ENCODE peak calls at places on chromosomes 16 and 17, in nine cellular contexts. G, K, H, Q, L, N, C, I and M are unnamed samples.

GRCh38 chr17:29237476-29238132 is 9.1 kb upstream of the CRYBA1 start:
- DNase-seq in G (peak), K (no peak), H (no peak), Q (no peak), L (peak), N (no peak), C (peak), I (no peak), M (no peak)

GRCh38 chr17:65727243-65727642 is 165.8 kb upstream of the AXIN2 start:
- DNase-seq in G (no peak), K (no peak), H (no peak), Q (no peak), L (no peak), N (no peak), C (no peak), I (no peak), M (no peak)

GRCh38 chr17:77681820-77682219 is 276.7 kb upstream of the TNRC6C start:
- DNase-seq in G (no peak), K (peak), H (no peak), Q (no peak), L (peak), N (peak), C (peak), I (no peak), M (no peak)

GRCh38 chr17:56596741-56597494 is 3.4 kb downstream of the NOG start:
- DNase-seq in G (no peak), K (no peak), H (no peak), Q (no peak), L (no peak), N (no peak), C (no peak), I (peak), M (peak)

GRCh38 chr16:16051132-16051531 is 101.7 kb downstream of the ABCC1 start:
- DNase-seq in G (no peak), K (no peak), H (no peak), Q (no peak), L (no peak), N (no peak), C (no peak), I (no peak), M (no peak)

GRCh38 chr16:67013238-67013822 is 15.6 kb upstream of the CBFB start:
- DNase-seq in G (no peak), K (no peak), H (no peak), Q (no peak), L (no peak), N (no peak), C (no peak), I (no peak), M (no peak)

GRCh38 chr17:77882481-77883212 is 75.9 kb upstream of the TNRC6C start:
- DNase-seq in G (peak), K (no peak), H (peak), Q (no peak), L (peak), N (no peak), C (peak), I (no peak), M (no peak)

GRCh38 chr16:19696961-19697360 is 21.1 kb downstream of the KNOP1 start:
- DNase-seq in G (no peak), K (no peak), H (no peak), Q (no peak), L (no peak), N (no peak), C (no peak), I (no peak), M (no peak)

GRCh38 chr16:85800321-85800669 is 800 bp downstream of the COX4I1 start:
- DNase-seq in G (no peak), K (no peak), H (no peak), Q (no peak), L (no peak), N (no peak), C (no peak), I (no peak), M (peak)

GRCh38 chr16:85221810-85222150 is 109.5 kb upstream of the CIBAR2 start:
- DNase-seq in G (no peak), K (no peak), H (no peak), Q (no peak), L (no peak), N (no peak), C (no peak), I (no peak), M (no peak)

GRCh38 chr17:36942031-36942599 is 4.8 kb downstream of the LHX1 start:
- DNase-seq in G (no peak), K (no peak), H (no peak), Q (no peak), L (no peak), N (no peak), C (no peak), I (peak), M (no peak)

GRCh38 chr16:64008131-64008530 is 1113.7 kb downstream of the CDH11 start:
- DNase-seq in G (no peak), K (no peak), H (no peak), Q (no peak), L (no peak), N (no peak), C (peak), I (no peak), M (no peak)

GRCh38 chr16:47016700-47017133 is 43.2 kb upstream of the DNAJA2 start:
- DNase-seq in G (no peak), K (no peak), H (no peak), Q (no peak), L (no peak), N (no peak), C (no peak), I (no peak), M (no peak)

GRCh38 chr16:49755716-49756115 is 100.2 kb downstream of the ZNF423 start:
- DNase-seq in G (no peak), K (no peak), H (no peak), Q (no peak), L (no peak), N (no peak), C (no peak), I (no peak), M (no peak)

GRCh38 chr17:50893183-50893993 is 27.2 kb upstream of the TOB1 start:
- DNase-seq in G (peak), K (peak), H (no peak), Q (no peak), L (peak), N (peak), C (peak), I (no peak), M (peak)

GRCh38 chr16:666572-666971 is 1.4 kb upstream of the RHOT2 start:
- DNase-seq in G (no peak), K (no peak), H (no peak), Q (no peak), L (no peak), N (no peak), C (no peak), I (no peak), M (no peak)

GRCh38 chr17:77472837-77473214 is 332.1 kb downstream of the SEC14L1 start:
- DNase-seq in G (no peak), K (no peak), H (no peak), Q (no peak), L (no peak), N (no peak), C (no peak), I (no peak), M (no peak)

GRCh38 chr16:11234884-11235702 is 20.9 kb downstream of the SOCS1 start:
- DNase-seq in G (no peak), K (no peak), H (no peak), Q (no peak), L (no peak), N (no peak), C (peak), I (no peak), M (no peak)

GRCh38 chr17:77049440-77049839 is 91.3 kb upstream of the SEC14L1 start:
- DNase-seq in G (no peak), K (no peak), H (no peak), Q (no peak), L (no peak), N (no peak), C (no peak), I (no peak), M (no peak)

GRCh38 chr16:84350611-84351400 is 17.5 kb upstream of the ATP2C2 start:
- DNase-seq in G (no peak), K (no peak), H (no peak), Q (no peak), L (no peak), N (no peak), C (no peak), I (no peak), M (no peak)

GRCh38 chr17:20997711-20998570 is 44.9 kb downstream of the USP22 start:
- DNase-seq in G (no peak), K (no peak), H (peak), Q (no peak), L (peak), N (no peak), C (no peak), I (peak), M (no peak)

GRCh38 chr17:72370819-72371218 is 250.0 kb downstream of the SOX9 start:
- DNase-seq in G (peak), K (no peak), H (no peak), Q (no peak), L (peak), N (no peak), C (peak), I (no peak), M (no peak)

GRCh38 chr16:4316103-4316731 is 350 bp downstream of the GLIS2 start:
- DNase-seq in G (peak), K (no peak), H (no peak), Q (no peak), L (peak), N (no peak), C (no peak), I (no peak), M (peak)

GRCh38 chr16:18792836-18793433 is 2.8 kb upstream of the RPS15A start:
- DNase-seq in G (no peak), K (no peak), H (no peak), Q (no peak), L (no peak), N (no peak), C (no peak), I (no peak), M (no peak)

GRCh38 chr16:86692476-86692875 is 114.1 kb downstream of the FOXL1 start:
- DNase-seq in G (no peak), K (no peak), H (no peak), Q (no peak), L (no peak), N (no peak), C (no peak), I (no peak), M (no peak)

GRCh38 chr17:77371117-77371887 is 230.5 kb downstream of the SEC14L1 start:
- DNase-seq in G (peak), K (no peak), H (no peak), Q (no peak), L (no peak), N (no peak), C (no peak), I (no peak), M (peak)

GRCh38 chr16:30144917-30145316 is 21.9 kb upstream of the MAPK3 start:
- DNase-seq in G (no peak), K (no peak), H (no peak), Q (no peak), L (no peak), N (no peak), C (no peak), I (no peak), M (no peak)

GRCh38 chr16:50153648-50154368 is 702 bp downstream of the TENT4B start:
- DNase-seq in G (no peak), K (peak), H (peak), Q (no peak), L (no peak), N (no peak), C (no peak), I (peak), M (peak)

GRCh38 chr16:73018796-73019455 is 29.0 kb downstream of the ZFHX3 start:
- DNase-seq in G (no peak), K (no peak), H (no peak), Q (no peak), L (no peak), N (no peak), C (no peak), I (no peak), M (no peak)

GRCh38 chr17:65867014-65867413 is 305.6 kb upstream of the AXIN2 start:
- DNase-seq in G (no peak), K (no peak), H (no peak), Q (no peak), L (no peak), N (no peak), C (no peak), I (no peak), M (no peak)

GRCh38 chr17:10396529-10397163 is 23.8 kb upstream of the MYH13 start:
- DNase-seq in G (no peak), K (no peak), H (no peak), Q (no peak), L (no peak), N (no peak), C (no peak), I (no peak), M (no peak)

GRCh38 chr16:88941051-88941932 is 35.7 kb downstream of the CBFA2T3 start:
- DNase-seq in G (no peak), K (no peak), H (no peak), Q (no peak), L (no peak), N (no peak), C (no peak), I (no peak), M (peak)

GRCh38 chr17:4711671-4712111 is 1.3 kb downstream of the ARRB2 start:
- DNase-seq in G (no peak), K (no peak), H (peak), Q (no peak), L (no peak), N (no peak), C (no peak), I (no peak), M (no peak)

GRCh38 chr16:87308826-87309225 is 8.4 kb downstream of the C16orf95 start:
- DNase-seq in G (no peak), K (no peak), H (no peak), Q (no peak), L (no peak), N (no peak), C (no peak), I (no peak), M (no peak)

GRCh38 chr17:72176902-72177660 is 56.3 kb downstream of the SOX9 start:
- DNase-seq in G (peak), K (no peak), H (no peak), Q (no peak), L (no peak), N (peak), C (no peak), I (peak), M (no peak)

GRCh38 chr17:62900096-62900495 is 65.9 kb upstream of the TANC2 start:
- DNase-seq in G (no peak), K (no peak), H (no peak), Q (no peak), L (no peak), N (no peak), C (no peak), I (no peak), M (no peak)

GRCh38 chr17:62897706-62898105 is 68.3 kb upstream of the TANC2 start:
- DNase-seq in G (no peak), K (no peak), H (no peak), Q (no peak), L (no peak), N (no peak), C (no peak), I (no peak), M (no peak)

GRCh38 chr17:62898239-62898864 is 67.7 kb upstream of the TANC2 start:
- DNase-seq in G (no peak), K (no peak), H (no peak), Q (no peak), L (no peak), N (no peak), C (no peak), I (no peak), M (no peak)

GRCh38 chr17:62901544-62901943 is 64.5 kb upstream of the TANC2 start:
- DNase-seq in G (no peak), K (no peak), H (no peak), Q (no peak), L (no peak), N (no peak), C (no peak), I (no peak), M (no peak)

GRCh38 chr17:62899349-62899748 is 66.7 kb upstream of the TANC2 start:
- DNase-seq in G (no peak), K (no peak), H (peak), Q (no peak), L (no peak), N (no peak), C (no peak), I (no peak), M (no peak)
- TF ChIP-seq CTCF in G (no peak), K (no peak), H (no peak), Q (no peak), L (no peak), N (no peak), C (no peak), I (no peak), M (no peak)

GRCh38 chr17:43134774-43135453 is 9.8 kb upstream of the BRCA1 start:
- DNase-seq in G (no peak), K (no peak), H (no peak), Q (no peak), L (no peak), N (no peak), C (no peak), I (peak), M (no peak)

GRCh38 chr17:43132117-43132516 is 7.0 kb upstream of the BRCA1 start:
- DNase-seq in G (no peak), K (no peak), H (no peak), Q (no peak), L (no peak), N (no peak), C (no peak), I (no peak), M (no peak)

GRCh38 chr17:43129671-43130010 is 4.5 kb upstream of the BRCA1 start:
- DNase-seq in G (no peak), K (no peak), H (no peak), Q (no peak), L (peak), N (no peak), C (no peak), I (no peak), M (no peak)

GRCh38 chr17:43140396-43141332 is 15.5 kb upstream of the BRCA1 start:
- DNase-seq in G (no peak), K (no peak), H (no peak), Q (no peak), L (no peak), N (no peak), C (no peak), I (no peak), M (no peak)

GRCh38 chr17:43135454-43135819 is 10.3 kb upstream of the BRCA1 start:
- DNase-seq in G (no peak), K (no peak), H (no peak), Q (no peak), L (no peak), N (no peak), C (no peak), I (peak), M (no peak)
- TF ChIP-seq CTCF in G (no peak), K (no peak), H (no peak), Q (no peak), L (no peak), N (no peak), C (no peak), I (no peak), M (no peak)

GRCh38 chr17:67891481-67892119 is 66.3 kb downstream of the BPTF start:
- DNase-seq in G (peak), K (no peak), H (no peak), Q (no peak), L (peak), N (peak), C (peak), I (no peak), M (no peak)
- TF ChIP-seq CTCF in G (peak), K (no peak), H (no peak), Q (no peak), L (peak), N (peak), C (peak), I (no peak), M (no peak)

GRCh38 chr16:77375396-77375795 is 59.4 kb downstream of the ADAMTS18 start:
- DNase-seq in G (no peak), K (no peak), H (no peak), Q (no peak), L (no peak), N (no peak), C (no peak), I (no peak), M (no peak)

GRCh38 chr16:77374384-77374783 is 60.5 kb downstream of the ADAMTS18 start:
- DNase-seq in G (no peak), K (no peak), H (no peak), Q (no peak), L (no peak), N (no peak), C (no peak), I (no peak), M (no peak)

GRCh38 chr16:77373726-77374125 is 61.1 kb downstream of the ADAMTS18 start:
- DNase-seq in G (no peak), K (no peak), H (no peak), Q (no peak), L (no peak), N (no peak), C (no peak), I (no peak), M (no peak)

GRCh38 chr16:77376358-77376757 is 58.5 kb downstream of the ADAMTS18 start:
- DNase-seq in G (no peak), K (no peak), H (no peak), Q (no peak), L (peak), N (no peak), C (no peak), I (peak), M (no peak)
- TF ChIP-seq CTCF in G (no peak), K (no peak), H (no peak), Q (no peak), L (no peak), N (no peak), C (no peak), I (peak), M (no peak)

GRCh38 chr17:6893382-6894205 is 62.1 kb upstream of the TEKT1 start:
- DNase-seq in G (no peak), K (no peak), H (no peak), Q (no peak), L (no peak), N (no peak), C (no peak), I (peak), M (no peak)

GRCh38 chr17:6894206-6894528 is 62.6 kb upstream of the TEKT1 start:
- DNase-seq in G (no peak), K (no peak), H (no peak), Q (no peak), L (no peak), N (no peak), C (no peak), I (peak), M (no peak)
- TF ChIP-seq CTCF in G (peak), K (no peak), H (no peak), Q (peak), L (peak), N (peak), C (peak), I (peak), M (no peak)

GRCh38 chr17:2068589-2069051 is 13.7 kb downstream of the HIC1 start:
- DNase-seq in G (no peak), K (no peak), H (no peak), Q (no peak), L (no peak), N (no peak), C (no peak), I (no peak), M (no peak)

GRCh38 chr17:2074919-2075318 is 20.0 kb downstream of the HIC1 start:
- DNase-seq in G (no peak), K (no peak), H (no peak), Q (no peak), L (no peak), N (no peak), C (no peak), I (no peak), M (no peak)

GRCh38 chr17:2071024-2071385 is 16.1 kb downstream of the HIC1 start:
- DNase-seq in G (no peak), K (no peak), H (no peak), Q (no peak), L (no peak), N (no peak), C (no peak), I (no peak), M (no peak)

GRCh38 chr17:2070241-2071023 is 15.5 kb downstream of the HIC1 start:
- DNase-seq in G (no peak), K (no peak), H (no peak), Q (no peak), L (no peak), N (no peak), C (no peak), I (peak), M (no peak)

DNA sequence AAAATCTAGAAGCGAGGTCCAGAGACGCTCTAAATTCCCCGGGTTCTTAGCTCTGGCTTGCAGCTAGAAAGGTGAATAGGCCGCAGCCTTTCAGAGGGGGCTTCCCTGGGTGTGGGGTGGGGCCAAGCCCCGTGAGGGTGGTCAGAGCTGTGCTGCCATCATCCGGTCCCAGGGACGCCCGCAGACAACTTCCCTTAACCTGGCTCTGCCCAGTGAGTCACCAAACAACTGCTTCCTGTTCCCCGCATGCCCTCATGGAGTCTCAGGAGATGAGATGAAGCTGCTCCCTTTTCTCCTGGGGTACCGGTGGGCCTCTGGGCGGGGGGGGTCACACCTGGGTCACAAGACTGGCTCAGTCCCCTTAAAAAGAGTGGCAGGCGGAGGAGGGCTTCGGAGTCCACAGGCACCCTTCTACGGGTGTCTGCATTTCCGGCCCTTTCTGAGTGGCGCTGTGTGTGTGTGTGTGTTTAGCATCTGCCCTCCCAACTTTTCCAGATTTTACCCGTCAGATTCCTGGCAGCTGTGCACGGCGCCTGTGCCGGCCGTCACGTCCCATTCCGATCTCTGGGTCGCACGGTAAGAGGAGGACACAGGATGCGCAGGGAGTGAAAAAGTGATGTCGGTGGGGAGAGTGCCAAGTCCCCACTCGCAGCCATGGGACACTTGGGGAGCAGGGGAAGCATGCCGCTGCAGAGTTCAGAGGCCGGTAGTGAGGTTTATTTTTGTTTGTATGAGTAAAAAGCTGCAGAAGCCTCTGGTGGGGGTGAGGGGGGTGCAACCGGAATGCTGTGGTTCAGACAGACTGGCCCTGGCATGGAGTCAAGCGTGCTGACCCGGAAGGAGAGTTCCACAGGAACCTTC is 16.7 kb downstream of the HIC1 start:
- DNase-seq in G (peak), K (no peak), H (no peak), Q (no peak), L (no peak), N (no peak), C (peak), I (no peak), M (no peak)
- TF ChIP-seq CTCF in G (no peak), K (no peak), H (no peak), Q (no peak), L (no peak), N (no peak), C (no peak), I (no peak), M (no peak)